ENCODE peak calls at places on chromosome 19, in six cellular contexts. E is brain microvascular endothelial cell, S is choroid plexus epithelial cell, J is right lobe of liver, X is adrenal gland, Y is stomach. L is an unnamed sample.

GRCh38 chr19:40742477-40742876 is 7.8 kb downstream of the ACTMAP start:
- DNase-seq in E (no peak), S (no peak), J (peak; percentile 78), X (no peak), Y (no peak), L (no peak)

GRCh38 chr19:52524086-52524485 is 3.4 kb upstream of the ZNF808 start:
- DNase-seq in E (no peak), S (no peak), J (no peak), X (no peak), Y (no peak), L (no peak)

GRCh38 chr19:36207605-36208252 is 6.7 kb downstream of the ZNF565 start:
- DNase-seq in E (no peak), S (no peak), J (no peak), X (no peak), Y (no peak), L (peak; percentile 17)

GRCh38 chr19:18418034-18418724 is 1.0 kb upstream of the SSBP4 start:
- DNase-seq in E (no peak), S (no peak), J (peak; percentile 74), X (no peak), Y (no peak), L (no peak)

GRCh38 chr19:3282155-3282554 is 57.7 kb downstream of the CELF5 start:
- DNase-seq in E (no peak), S (no peak), J (no peak), X (no peak), Y (no peak), L (no peak)

GRCh38 chr19:39539519-39540332 is at the start of gene EID2:
- DNase-seq in E (peak; percentile 87), S (peak; percentile 96), J (peak; percentile 97), X (peak; percentile 94), Y (peak; percentile 97), L (peak; percentile 98)

GRCh38 chr19:38993271-38993670 is 17.7 kb upstream of the FBXO17 start:
- DNase-seq in E (peak; percentile 63), S (peak; percentile 45), J (no peak), X (no peak), Y (no peak), L (peak; percentile 70)

GRCh38 chr19:51181913-51182419 is 39.9 kb downstream of the SIGLEC7 start:
- DNase-seq in E (no peak), S (peak; percentile 14), J (no peak), X (no peak), Y (no peak), L (no peak)

GRCh38 chr19:31145021-31145420 is 204.2 kb downstream of the TSHZ3 start:
- DNase-seq in E (no peak), S (no peak), J (no peak), X (no peak), Y (no peak), L (no peak)

DNA sequence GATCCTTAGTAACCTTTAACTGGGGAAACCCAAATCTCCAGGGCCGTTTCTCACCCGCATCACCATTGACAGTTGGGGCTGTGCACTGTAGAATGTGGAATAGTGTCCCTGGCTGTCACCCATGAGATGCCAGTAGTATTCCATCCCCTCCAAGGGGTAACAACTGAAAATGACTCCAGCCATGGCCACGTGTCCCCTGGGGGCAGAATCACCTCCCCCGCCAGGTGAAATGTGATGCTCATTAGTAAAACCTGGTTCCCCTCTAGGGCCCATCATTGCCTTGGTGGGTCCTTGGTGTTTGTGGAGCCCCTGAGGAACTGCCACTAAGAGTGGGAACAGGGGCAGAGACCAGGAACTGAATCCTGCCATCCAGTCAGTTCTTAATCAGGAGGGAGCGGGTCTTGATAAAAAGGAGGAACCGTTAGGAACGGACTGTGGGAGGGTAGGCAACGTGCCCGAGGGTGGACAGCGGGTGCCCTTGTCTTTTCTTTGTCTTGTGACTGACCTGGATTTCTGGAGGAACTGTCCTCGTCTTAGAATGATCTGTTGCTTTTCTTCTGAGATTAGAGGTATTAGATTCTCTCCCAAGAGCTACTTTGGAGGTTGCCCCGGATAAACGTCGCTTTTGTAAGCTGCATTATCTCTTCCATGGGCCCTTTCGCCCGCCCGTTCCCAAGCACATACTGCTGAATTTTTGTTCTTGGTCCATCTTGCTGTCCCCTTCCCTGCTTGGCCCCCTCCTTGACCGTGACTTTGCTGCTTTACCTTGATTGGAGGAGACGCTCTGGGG is 3.5 kb downstream of the MYO9B start:
- DNase-seq in E (no peak), S (peak; percentile 21), J (no peak), X (no peak), Y (no peak), L (peak; percentile 36)
- H3K4me3 ChIP-seq in E (peak overlapping the region; percentile 57), S (peak overlapping the region; percentile 60), J (no peak overlapping the region), X (peak overlapping the region; percentile 5), Y (peak overlapping the region; percentile 34), L (peak overlapping the region; percentile 54)

GRCh38 chr19:10503002-10503789 is at the start of gene KEAP1:
- DNase-seq in E (no peak), S (peak; percentile 35), J (peak; percentile 68), X (no peak), Y (peak; percentile 38), L (peak; percentile 61)
- TF ChIP-seq CTCF in E (no peak), S (peak; percentile 6), J (no peak), X (no peak), Y (no peak), L (no peak)

GRCh38 chr19:49155830-49156346 is 692 bp upstream of the HRC start:
- DNase-seq in E (no peak), S (no peak), J (no peak), X (no peak), Y (no peak), L (no peak)
- H3K4me3 ChIP-seq in E (no peak overlapping the region), S (no peak overlapping the region), J (no peak overlapping the region), X (no peak overlapping the region), Y (no peak overlapping the region), L (no peak overlapping the region)

GRCh38 chr19:55080121-55080914 is 4.6 kb downstream of the EPS8L1 start:
- DNase-seq in E (peak; percentile 51), S (peak; percentile 67), J (no peak), X (peak; percentile 65), Y (peak; percentile 48), L (peak; percentile 72)
- TF ChIP-seq CTCF in E (no peak), S (no peak), J (no peak), X (no peak), Y (no peak), L (no peak)

GRCh38 chr19:44904426-44904994 is 1.1 kb upstream of the APOE start:
- DNase-seq in E (no peak), S (no peak), J (no peak), X (peak; percentile 59), Y (no peak), L (peak; percentile 38)
- H3K4me3 ChIP-seq in E (no peak overlapping the region), S (no peak overlapping the region), J (peak overlapping the region; percentile 83), X (no peak overlapping the region), Y (no peak overlapping the region), L (no peak overlapping the region)

L was measured in foreskin fibroblast.